ENCODE peak calls at places on chromosomes 13 and 19, in seven cellular contexts. N is omental fat pad, U is endothelial cell, B is GM20000, O is endodermal cell, I is left lung, W is PC-9. Z is an unnamed sample.

GRCh38 chr19:46783670-46784069 is 4.7 kb downstream of the SLC1A5 start:
- DNase-seq in N (no peak), U (no peak), B (no peak), O (no peak), I (no peak), W (no peak), Z (no peak)

GRCh38 chr19:3404324-3405260 is 38.2 kb downstream of the NFIC start:
- DNase-seq in N (peak; percentile 49), U (no peak), B (no peak), O (peak; percentile 60), I (peak; percentile 87), W (no peak), Z (no peak)

GRCh38 chr19:9178901-9179300 is at the start of gene OR7D2:
- DNase-seq in N (no peak), U (no peak), B (no peak), O (no peak), I (no peak), W (no peak), Z (no peak)

GRCh38 chr13:97222934-97223710 is 989 bp downstream of the MBNL2 start:
- DNase-seq in N (no peak), U (no peak), B (no peak), O (no peak), I (no peak), W (no peak), Z (no peak)

GRCh38 chr13:60114499-60115028 is 49.2 kb downstream of the DIAPH3 start:
- DNase-seq in N (no peak), U (no peak), B (no peak), O (no peak), I (no peak), W (no peak), Z (no peak)

GRCh38 chr19:38079926-38080380 is 144.1 kb downstream of the DPF1 start:
- DNase-seq in N (no peak), U (no peak), B (peak; percentile 86), O (peak; percentile 56), I (no peak), W (peak; percentile 40), Z (no peak)

GRCh38 chr13:112098699-112099098 is 31.8 kb downstream of the SOX1 start:
- DNase-seq in N (no peak), U (no peak), B (no peak), O (no peak), I (no peak), W (no peak), Z (no peak)

GRCh38 chr13:21234537-21234936 is 58.1 kb downstream of the MRPL57 start:
- DNase-seq in N (no peak), U (no peak), B (no peak), O (no peak), I (no peak), W (no peak), Z (peak; percentile 22)

GRCh38 chr19:32173836-32174235 is 171.6 kb upstream of the ZNF507 start:
- DNase-seq in N (no peak), U (no peak), B (no peak), O (no peak), I (no peak), W (no peak), Z (no peak)

GRCh38 chr13:86476656-86477055 is 677.4 kb upstream of the SLITRK6 start:
- DNase-seq in N (no peak), U (no peak), B (no peak), O (no peak), I (no peak), W (no peak), Z (no peak)

GRCh38 chr19:48121909-48122371 is 11.3 kb upstream of the PLA2G4C start:
- DNase-seq in N (no peak), U (peak; percentile 15), B (peak; percentile 79), O (no peak), I (no peak), W (no peak), Z (no peak)

DNA sequence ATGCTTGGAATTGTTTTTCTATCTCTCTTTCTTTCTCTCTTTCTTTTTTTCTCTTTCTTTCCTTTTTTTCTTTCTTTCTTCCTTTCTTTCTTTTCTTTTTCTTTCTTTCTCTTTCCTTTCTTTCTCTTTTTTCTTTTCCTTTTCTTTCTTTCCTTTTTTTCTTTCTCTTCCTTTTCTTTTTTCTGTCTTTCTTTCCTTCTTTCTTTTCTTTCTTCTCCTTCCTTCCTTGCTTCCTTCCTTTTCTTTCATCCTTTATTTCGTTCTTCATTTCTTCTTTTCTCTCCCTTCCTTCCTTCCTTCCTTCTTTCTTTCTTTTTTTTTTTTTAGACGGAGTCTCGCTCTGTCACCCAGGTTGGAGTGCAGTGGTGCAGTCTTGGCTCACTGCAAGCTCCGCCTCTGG is 1.9 kb upstream of the MEX3D start:
- DNase-seq in N (no peak), U (no peak), B (no peak), O (no peak), I (no peak), W (no peak), Z (no peak)
- TF ChIP-seq CTCF in N (no peak), U (no peak), B (no peak), O (no peak), I (no peak), W (no peak), Z (no peak)

GRCh38 chr19:24033308-24033961 is 53.6 kb upstream of the ZNF254 start:
- DNase-seq in N (peak; percentile 68), U (peak; percentile 80), B (peak; percentile 94), O (peak; percentile 97), I (peak; percentile 91), W (peak; percentile 90), Z (peak; percentile 91)
- TF ChIP-seq CTCF in N (no peak), U (no peak), B (no peak), O (peak; percentile 38), I (no peak), W (no peak), Z (peak; percentile 10)

DNA sequence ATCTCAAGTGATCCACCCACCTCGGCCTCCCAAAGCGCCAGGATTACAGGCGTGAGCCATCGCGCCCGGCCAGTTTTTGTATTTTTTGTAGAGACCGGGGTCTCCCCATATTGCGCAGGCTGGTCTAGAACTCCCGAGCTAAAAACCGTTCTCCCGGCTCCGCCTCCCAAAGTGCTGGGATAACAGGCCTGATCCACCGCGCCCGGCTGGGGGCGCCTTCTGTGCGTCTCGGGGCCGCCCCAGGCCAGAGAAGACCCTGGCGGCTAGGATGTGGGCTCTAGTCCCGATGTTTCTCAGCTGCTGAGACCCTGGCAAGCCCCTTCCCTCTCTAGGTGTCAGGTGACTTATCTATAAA is 3.6 kb downstream of the ARHGAP45 start:
- DNase-seq in N (no peak), U (no peak), B (no peak), O (peak; percentile 82), I (peak; percentile 59), W (no peak), Z (no peak)
- TF ChIP-seq CTCF in N (no peak), U (no peak), B (no peak), O (peak; percentile 60), I (no peak), W (no peak), Z (no peak)

DNA sequence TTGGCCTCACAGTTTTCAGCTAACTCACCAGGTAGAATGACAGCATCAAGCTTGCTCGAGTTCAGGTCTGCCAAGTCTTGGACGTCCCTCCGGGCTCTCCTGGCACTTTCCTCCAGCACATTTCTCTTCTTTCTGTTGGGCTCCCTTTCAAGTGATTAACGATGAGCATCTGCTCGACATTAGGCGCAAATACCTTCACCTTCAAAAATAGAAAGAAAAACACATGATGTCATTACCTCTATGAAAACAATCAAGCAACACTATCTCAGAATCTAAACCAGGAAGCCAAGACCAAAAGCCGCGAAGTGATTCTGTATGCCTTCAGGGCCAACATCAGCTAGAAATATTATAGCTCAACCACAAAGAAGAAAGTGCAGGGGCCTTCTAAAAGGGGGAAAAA is 15.4 kb upstream of the CLN5 start:
- DNase-seq in N (no peak), U (no peak), B (no peak), O (no peak), I (no peak), W (peak; percentile 28), Z (no peak)
- TF ChIP-seq CTCF in N (no peak), U (no peak), B (no peak), O (no peak), I (no peak), W (no peak), Z (no peak)

Z was measured in glutamatergic neuron.